ENCODE peak calls at places on chromosomes 12 and 14, in six cellular contexts. I, W, K, J, B and F are unnamed samples.

GRCh38 chr14:104643306-104643705 is 38.7 kb upstream of the TMEM179 start:
- DNase-seq in I (no peak), W (no peak), K (no peak), J (no peak), B (no peak), F (no peak)

GRCh38 chr14:105420141-105420975 is 731 bp downstream of the MTA1 start:
- DNase-seq in I (no peak), W (no peak), K (no peak), J (no peak), B (no peak), F (no peak)

GRCh38 chr12:123907726-123908476 is 64.7 kb downstream of the CCDC92 start:
- DNase-seq in I (no peak), W (no peak), K (no peak), J (no peak), B (no peak), F (no peak)

GRCh38 chr12:1914116-1914911 is 4.1 kb downstream of the CACNA2D4 start:
- DNase-seq in I (no peak), W (no peak), K (no peak), J (no peak), B (peak; percentile 26), F (no peak)

GRCh38 chr14:59711083-59711482 is 134.5 kb upstream of the CCDC175 start:
- DNase-seq in I (no peak), W (no peak), K (no peak), J (no peak), B (no peak), F (no peak)

GRCh38 chr14:30906752-30907658 is 32.6 kb downstream of the COCH start:
- DNase-seq in I (no peak), W (no peak), K (no peak), J (no peak), B (no peak), F (peak; percentile 47)

GRCh38 chr12:95715177-95715576 is 75.4 kb downstream of the NTN4 start:
- DNase-seq in I (no peak), W (no peak), K (no peak), J (no peak), B (no peak), F (no peak)

GRCh38 chr12:81450920-81451739 is 308.0 kb downstream of the PPFIA2 start:
- DNase-seq in I (peak; percentile 64), W (no peak), K (peak; percentile 77), J (peak; percentile 25), B (no peak), F (peak; percentile 79)

GRCh38 chr12:116879509-116880212 is 1.6 kb downstream of the HRK start:
- DNase-seq in I (no peak), W (no peak), K (no peak), J (no peak), B (no peak), F (no peak)

DNA sequence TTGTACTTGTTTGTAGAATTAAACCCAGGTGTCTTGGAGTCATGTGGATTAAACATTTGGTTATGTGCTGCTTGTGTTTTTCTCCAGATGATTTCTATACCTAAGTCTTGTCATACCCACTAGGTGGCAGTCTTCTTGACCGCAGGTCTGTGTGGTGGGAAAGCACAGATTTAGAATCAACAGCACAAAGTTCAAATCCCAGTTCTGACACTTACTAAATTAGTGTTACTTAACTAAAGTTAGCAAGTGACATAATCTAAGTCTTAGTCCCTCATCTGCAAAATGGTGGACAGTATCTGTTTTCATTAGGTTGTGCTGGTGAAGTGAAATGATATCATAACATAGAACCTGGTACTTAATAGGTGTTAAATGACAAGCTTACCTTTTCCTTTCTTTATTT is 151.0 kb upstream of the ARHGAP5 start:
- DNase-seq in I (no peak), W (no peak), K (no peak), J (no peak), B (no peak), F (peak; percentile 59)
- H3K27ac ChIP-seq in I (no peak overlapping the region), W (peak overlapping the region; percentile 63), K (no peak overlapping the region), J (no peak overlapping the region), B (no peak overlapping the region), F (peak overlapping the region; percentile 86)

DNA sequence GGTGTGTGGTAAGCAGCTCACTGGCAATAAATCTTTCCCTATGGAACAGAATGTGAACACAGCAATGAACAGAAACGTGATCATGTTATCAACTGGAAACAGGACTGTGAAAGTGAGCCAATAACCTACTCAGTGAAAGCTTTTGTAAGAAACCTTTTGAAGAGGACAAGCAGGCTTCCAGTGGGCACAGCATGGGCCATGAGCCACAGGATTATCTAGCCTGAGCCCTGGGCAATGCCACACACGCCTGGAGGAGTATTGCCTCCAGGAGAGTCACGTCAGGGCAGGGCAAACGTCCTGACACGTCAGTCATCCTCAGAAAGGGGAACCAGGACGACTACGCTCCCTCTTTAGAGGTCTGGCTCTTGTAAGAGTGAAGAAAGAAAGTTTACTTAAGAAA is 32.3 kb downstream of the NRDE2 start:
- DNase-seq in I (no peak), W (no peak), K (no peak), J (no peak), B (peak; percentile 60), F (no peak)
- H3K27ac ChIP-seq in I (no peak overlapping the region), W (peak overlapping the region; percentile 63), K (no peak overlapping the region), J (no peak overlapping the region), B (no peak overlapping the region), F (no peak overlapping the region)

DNA sequence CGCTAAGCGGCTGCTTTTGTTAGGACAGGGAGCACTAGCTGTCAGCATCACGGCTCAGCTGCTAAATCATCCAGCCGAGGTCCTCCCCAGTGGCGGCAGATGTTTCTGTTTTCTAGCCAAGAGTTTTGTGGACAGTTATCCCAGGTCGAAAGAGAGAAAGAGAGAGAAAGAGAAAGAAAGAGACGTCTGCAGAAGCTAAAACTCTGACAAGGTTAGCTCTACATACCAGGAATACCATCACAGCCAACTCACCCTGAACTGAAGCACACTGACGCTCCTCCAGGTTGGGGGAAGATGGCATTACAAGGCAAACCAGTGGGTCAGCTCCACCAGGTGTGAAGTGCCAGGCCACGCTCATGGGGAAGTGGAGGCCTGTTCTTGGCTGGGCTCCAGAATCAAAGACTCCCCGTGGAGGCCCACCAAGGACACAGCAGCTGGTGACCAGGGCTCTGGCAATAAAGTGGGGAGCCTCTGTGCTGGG is 64.9 kb upstream of the DICER1 start:
- DNase-seq in I (peak; percentile 77), W (no peak), K (no peak), J (no peak), B (no peak), F (no peak)
- H3K27ac ChIP-seq in I (no peak overlapping the region), W (no peak overlapping the region), K (no peak overlapping the region), J (no peak overlapping the region), B (no peak overlapping the region), F (no peak overlapping the region)

GRCh38 chr14:72941286-72941985 is 15.2 kb downstream of the DCAF4 start:
- DNase-seq in I (no peak), W (no peak), K (no peak), J (no peak), B (no peak), F (no peak)
- H3K27ac ChIP-seq in I (no peak overlapping the region), W (peak overlapping the region; percentile 83), K (no peak overlapping the region), J (no peak overlapping the region), B (no peak overlapping the region), F (no peak overlapping the region)

GRCh38 chr12:6183689-6184441 is 16.3 kb upstream of the CD9 start:
- DNase-seq in I (peak; percentile 65), W (no peak), K (no peak), J (no peak), B (peak; percentile 77), F (no peak)

GRCh38 chr12:6180300-6181051 is 19.7 kb upstream of the CD9 start:
- DNase-seq in I (peak; percentile 61), W (no peak), K (no peak), J (no peak), B (peak; percentile 84), F (peak; percentile 43)

GRCh38 chr12:6181166-6181565 is 19.0 kb upstream of the CD9 start:
- DNase-seq in I (no peak), W (no peak), K (no peak), J (no peak), B (no peak), F (no peak)

GRCh38 chr12:6182279-6182898 is 17.8 kb upstream of the CD9 start:
- DNase-seq in I (peak; percentile 65), W (no peak), K (no peak), J (no peak), B (peak; percentile 88), F (no peak)

DNA sequence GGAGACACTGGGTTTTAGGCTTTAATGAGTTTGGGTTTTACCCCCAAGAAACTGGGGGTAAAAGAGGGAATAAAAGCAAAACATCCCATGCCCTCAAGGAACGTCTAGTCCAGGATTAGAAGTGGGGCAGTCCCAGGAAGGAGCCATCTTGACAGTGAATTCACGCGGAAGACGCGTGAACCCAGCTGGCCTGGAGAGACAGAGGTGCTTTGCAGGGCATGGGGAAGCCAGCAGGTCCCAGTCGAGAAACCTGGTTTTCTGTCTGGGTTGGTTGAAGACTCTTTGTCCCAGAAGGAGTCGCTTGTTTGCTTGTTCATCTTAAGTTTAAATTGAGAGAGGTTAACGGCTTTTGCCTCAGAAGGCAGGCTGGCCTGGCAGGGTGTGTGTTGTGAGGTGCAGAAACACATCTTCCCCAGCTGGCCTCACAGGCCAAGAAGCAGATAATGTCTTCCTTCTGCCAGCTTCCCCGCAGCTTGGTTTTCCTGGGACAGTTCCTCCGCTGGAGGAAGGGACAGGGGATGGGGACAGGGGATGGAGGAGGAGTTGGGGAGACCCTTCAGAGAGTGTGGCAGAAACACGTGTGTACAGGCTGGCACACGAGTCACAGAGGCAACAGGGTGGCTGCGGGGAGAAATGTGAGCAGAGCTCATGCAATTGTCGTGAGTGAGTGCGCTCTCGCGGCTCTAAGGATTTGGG is 18.5 kb upstream of the CD9 start:
- DNase-seq in I (no peak), W (no peak), K (no peak), J (no peak), B (no peak), F (no peak)
- H3K27ac ChIP-seq in I (peak overlapping the region; percentile 52), W (peak overlapping the region; percentile 73), K (no peak overlapping the region), J (no peak overlapping the region), B (peak overlapping the region; percentile 96), F (no peak overlapping the region)